ENCODE peak calls at places on chromosomes 12 and 14, in five cellular contexts. One of them, this sample, is unnamed. For H3K4me1, the result is how much of the 10 kb centered on the place peaks cover.

GRCh38 chr14:23294734-23295561 is 7.7 kb downstream of the PPP1R3E start:
- DNase-seq in tibial artery: no peak
- DNase-seq in breast epithelium: no peak
- DNase-seq in mucosa of descending colon: no peak
- DNase-seq in psoas muscle: peak
- DNase-seq in this sample: no peak

GRCh38 chr12:95506707-95507523 is 33.0 kb downstream of the METAP2 start:
- DNase-seq in tibial artery: no peak
- DNase-seq in breast epithelium: no peak
- DNase-seq in mucosa of descending colon: no peak
- DNase-seq in psoas muscle: no peak
- DNase-seq in this sample: no peak

GRCh38 chr14:89924224-89924623 is 30.3 kb downstream of the EFCAB11 start:
- DNase-seq in tibial artery: no peak
- DNase-seq in breast epithelium: no peak
- DNase-seq in mucosa of descending colon: no peak
- DNase-seq in psoas muscle: no peak
- DNase-seq in this sample: no peak

GRCh38 chr12:45725631-45726593 is 3.6 kb upstream of the ARID2 start:
- DNase-seq in tibial artery: no peak
- DNase-seq in breast epithelium: no peak
- DNase-seq in mucosa of descending colon: no peak
- DNase-seq in psoas muscle: no peak
- DNase-seq in this sample: no peak

GRCh38 chr12:26319511-26319910 is 124.1 kb downstream of the SSPN start:
- DNase-seq in tibial artery: peak
- DNase-seq in breast epithelium: peak
- DNase-seq in mucosa of descending colon: no peak
- DNase-seq in psoas muscle: peak
- DNase-seq in this sample: peak

GRCh38 chr14:104370256-104370870 is 209.2 kb upstream of the C14orf180 start:
- DNase-seq in tibial artery: no peak
- DNase-seq in breast epithelium: no peak
- DNase-seq in mucosa of descending colon: peak
- DNase-seq in psoas muscle: peak
- DNase-seq in this sample: peak

GRCh38 chr14:78917462-78917861 is 747.3 kb downstream of the NRXN3 start:
- DNase-seq in tibial artery: no peak
- DNase-seq in breast epithelium: no peak
- DNase-seq in mucosa of descending colon: no peak
- DNase-seq in psoas muscle: no peak
- DNase-seq in this sample: no peak

GRCh38 chr12:29673346-29673745 is 110.4 kb downstream of the TMTC1 start:
- DNase-seq in tibial artery: no peak
- DNase-seq in breast epithelium: no peak
- DNase-seq in mucosa of descending colon: no peak
- DNase-seq in psoas muscle: no peak
- DNase-seq in this sample: no peak

GRCh38 chr12:10031318-10031717 is 836 bp downstream of the CLEC9A start:
- DNase-seq in tibial artery: no peak
- DNase-seq in breast epithelium: no peak
- DNase-seq in mucosa of descending colon: no peak
- DNase-seq in psoas muscle: no peak
- DNase-seq in this sample: no peak

GRCh38 chr12:105226219-105226618 is 9.8 kb downstream of the APPL2 start:
- DNase-seq in tibial artery: peak
- DNase-seq in breast epithelium: no peak
- DNase-seq in mucosa of descending colon: no peak
- DNase-seq in psoas muscle: peak
- DNase-seq in this sample: no peak

GRCh38 chr12:105041186-105041585 is 43.1 kb downstream of the ALDH1L2 start:
- DNase-seq in tibial artery: no peak
- DNase-seq in breast epithelium: no peak
- DNase-seq in mucosa of descending colon: no peak
- DNase-seq in psoas muscle: no peak
- DNase-seq in this sample: no peak

GRCh38 chr12:2064078-2064507 is 11.3 kb downstream of the CACNA1C start:
- DNase-seq in tibial artery: no peak
- DNase-seq in breast epithelium: no peak
- DNase-seq in mucosa of descending colon: no peak
- DNase-seq in psoas muscle: no peak
- DNase-seq in this sample: no peak

GRCh38 chr12:11581179-11581755 is 68.2 kb upstream of the ETV6 start:
- DNase-seq in tibial artery: peak
- DNase-seq in breast epithelium: peak
- DNase-seq in mucosa of descending colon: no peak
- DNase-seq in psoas muscle: no peak
- DNase-seq in this sample: peak

GRCh38 chr12:28424965-28425364 is 234.7 kb downstream of the CCDC91 start:
- DNase-seq in tibial artery: no peak
- DNase-seq in breast epithelium: no peak
- DNase-seq in mucosa of descending colon: no peak
- DNase-seq in psoas muscle: no peak
- DNase-seq in this sample: peak

GRCh38 chr12:123390415-123391093 is 6.6 kb downstream of the KMT5A start:
- DNase-seq in tibial artery: no peak
- DNase-seq in breast epithelium: no peak
- DNase-seq in mucosa of descending colon: no peak
- DNase-seq in psoas muscle: no peak
- DNase-seq in this sample: no peak

GRCh38 chr14:22391908-22392307 is 197.1 kb downstream of the DAD1 start:
- DNase-seq in tibial artery: peak
- DNase-seq in breast epithelium: no peak
- DNase-seq in mucosa of descending colon: no peak
- DNase-seq in psoas muscle: no peak
- DNase-seq in this sample: peak

GRCh38 chr12:15404485-15404884 is 82.2 kb downstream of the PTPRO start:
- DNase-seq in tibial artery: no peak
- DNase-seq in breast epithelium: no peak
- DNase-seq in mucosa of descending colon: no peak
- DNase-seq in psoas muscle: no peak
- DNase-seq in this sample: no peak

GRCh38 chr12:98002887-98003493 is 512.4 kb upstream of the TMPO start:
- DNase-seq in tibial artery: peak
- DNase-seq in breast epithelium: no peak
- DNase-seq in mucosa of descending colon: no peak
- DNase-seq in psoas muscle: no peak
- DNase-seq in this sample: no peak

GRCh38 chr14:78325911-78326310 is 155.7 kb downstream of the NRXN3 start:
- DNase-seq in tibial artery: no peak
- DNase-seq in breast epithelium: no peak
- DNase-seq in mucosa of descending colon: no peak
- DNase-seq in psoas muscle: no peak
- DNase-seq in this sample: no peak

GRCh38 chr14:52325126-52325525 is 11.0 kb downstream of the PTGER2 start:
- DNase-seq in tibial artery: no peak
- DNase-seq in breast epithelium: no peak
- DNase-seq in mucosa of descending colon: no peak
- DNase-seq in psoas muscle: no peak
- DNase-seq in this sample: no peak

GRCh38 chr12:8664228-8664963 is 1.8 kb upstream of the MFAP5 start:
- DNase-seq in tibial artery: peak
- DNase-seq in breast epithelium: no peak
- DNase-seq in mucosa of descending colon: no peak
- DNase-seq in psoas muscle: peak
- DNase-seq in this sample: peak

GRCh38 chr14:105617201-105617777 is 90.9 kb downstream of the TMEM121 start:
- DNase-seq in tibial artery: no peak
- DNase-seq in breast epithelium: peak
- DNase-seq in mucosa of descending colon: no peak
- DNase-seq in psoas muscle: no peak
- DNase-seq in this sample: no peak

GRCh38 chr14:46782281-46782680 is 130.7 kb upstream of the RPL10L start:
- DNase-seq in tibial artery: no peak
- DNase-seq in breast epithelium: no peak
- DNase-seq in mucosa of descending colon: no peak
- DNase-seq in psoas muscle: no peak
- DNase-seq in this sample: no peak

GRCh38 chr12:116406529-116406928 is 129.0 kb upstream of the MED13L start:
- DNase-seq in tibial artery: peak
- DNase-seq in breast epithelium: peak
- DNase-seq in mucosa of descending colon: peak
- DNase-seq in psoas muscle: peak
- DNase-seq in this sample: peak

GRCh38 chr14:104557086-104557485 is 22.5 kb upstream of the C14orf180 start:
- DNase-seq in tibial artery: no peak
- DNase-seq in breast epithelium: no peak
- DNase-seq in mucosa of descending colon: peak
- DNase-seq in psoas muscle: peak
- DNase-seq in this sample: peak

GRCh38 chr12:31106101-31106803 is 32.6 kb downstream of the DDX11 start:
- DNase-seq in tibial artery: no peak
- DNase-seq in breast epithelium: no peak
- DNase-seq in mucosa of descending colon: no peak
- DNase-seq in psoas muscle: no peak
- DNase-seq in this sample: no peak

GRCh38 chr12:104457746-104458644 is 1.2 kb downstream of the CHST11 start:
- DNase-seq in tibial artery: peak
- DNase-seq in breast epithelium: no peak
- DNase-seq in mucosa of descending colon: peak
- DNase-seq in psoas muscle: peak
- DNase-seq in this sample: peak

GRCh38 chr12:67047634-67048033 is 221.5 kb upstream of the CAND1 start:
- DNase-seq in tibial artery: no peak
- DNase-seq in breast epithelium: no peak
- DNase-seq in mucosa of descending colon: no peak
- DNase-seq in psoas muscle: no peak
- DNase-seq in this sample: no peak

GRCh38 chr12:63782466-63782865 is 2.8 kb downstream of the RXYLT1 start:
- DNase-seq in tibial artery: no peak
- DNase-seq in breast epithelium: no peak
- DNase-seq in mucosa of descending colon: no peak
- DNase-seq in psoas muscle: no peak
- DNase-seq in this sample: no peak

GRCh38 chr14:104900639-104901512 is 23.8 kb upstream of the PLD4 start:
- DNase-seq in tibial artery: no peak
- DNase-seq in breast epithelium: no peak
- DNase-seq in mucosa of descending colon: no peak
- DNase-seq in psoas muscle: no peak
- DNase-seq in this sample: no peak

GRCh38 chr14:98226411-98226810 is 1045.6 kb downstream of the BCL11B start:
- DNase-seq in tibial artery: no peak
- DNase-seq in breast epithelium: no peak
- DNase-seq in mucosa of descending colon: no peak
- DNase-seq in psoas muscle: no peak
- DNase-seq in this sample: no peak

GRCh38 chr12:43285248-43285647 is 266.8 kb downstream of the ADAMTS20 start:
- DNase-seq in tibial artery: no peak
- DNase-seq in breast epithelium: no peak
- DNase-seq in mucosa of descending colon: no peak
- DNase-seq in psoas muscle: no peak
- DNase-seq in this sample: no peak

GRCh38 chr14:51185754-51186153 is 54.3 kb upstream of the TMX1 start:
- DNase-seq in tibial artery: no peak
- DNase-seq in breast epithelium: no peak
- DNase-seq in mucosa of descending colon: no peak
- DNase-seq in psoas muscle: no peak
- DNase-seq in this sample: no peak

GRCh38 chr12:53590661-53591060 is 35.5 kb downstream of the ATF7 start:
- DNase-seq in tibial artery: no peak
- DNase-seq in breast epithelium: no peak
- DNase-seq in mucosa of descending colon: no peak
- DNase-seq in psoas muscle: no peak
- DNase-seq in this sample: no peak
- H3K4me1 ChIP-seq in tibial artery: half or more
- H3K4me1 ChIP-seq in breast epithelium: under half
- H3K4me1 ChIP-seq in mucosa of descending colon: under half
- H3K4me1 ChIP-seq in psoas muscle: under half
- H3K4me1 ChIP-seq in this sample: half or more

GRCh38 chr14:49972840-49973239 is 80.0 kb downstream of the ARF6 start:
- DNase-seq in tibial artery: peak
- DNase-seq in breast epithelium: no peak
- DNase-seq in mucosa of descending colon: peak
- DNase-seq in psoas muscle: no peak
- DNase-seq in this sample: no peak
- H3K4me1 ChIP-seq in tibial artery: half or more
- H3K4me1 ChIP-seq in breast epithelium: under half
- H3K4me1 ChIP-seq in mucosa of descending colon: half or more
- H3K4me1 ChIP-seq in psoas muscle: under half
- H3K4me1 ChIP-seq in this sample: under half

GRCh38 chr12:772056-772697 is 19.8 kb downstream of the WNK1 start:
- DNase-seq in tibial artery: no peak
- DNase-seq in breast epithelium: no peak
- DNase-seq in mucosa of descending colon: no peak
- DNase-seq in psoas muscle: no peak
- DNase-seq in this sample: no peak
- H3K4me1 ChIP-seq in tibial artery: half or more
- H3K4me1 ChIP-seq in breast epithelium: under half
- H3K4me1 ChIP-seq in mucosa of descending colon: under half
- H3K4me1 ChIP-seq in psoas muscle: half or more
- H3K4me1 ChIP-seq in this sample: half or more

DNA sequence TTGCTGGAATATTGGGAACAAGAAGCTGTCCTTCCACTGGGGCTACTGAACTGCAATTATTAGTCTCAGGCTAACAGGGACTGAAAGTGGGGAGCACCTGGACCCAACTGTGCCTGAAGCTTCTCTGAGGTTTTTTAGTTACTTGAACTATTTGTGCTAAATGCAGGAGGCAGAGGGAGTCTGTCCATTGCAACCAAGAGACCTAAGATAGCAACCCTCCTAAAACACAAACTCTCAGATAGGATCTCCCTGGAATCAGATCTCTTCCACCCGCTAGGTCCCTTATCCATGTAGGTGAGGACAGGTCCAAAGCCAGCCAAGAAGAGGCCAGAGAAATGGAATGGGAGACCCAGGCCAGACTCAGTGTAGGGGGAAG is 58.1 kb downstream of the NCOR2 start:
- DNase-seq in tibial artery: no peak
- DNase-seq in breast epithelium: no peak
- DNase-seq in mucosa of descending colon: no peak
- DNase-seq in psoas muscle: no peak
- DNase-seq in this sample: no peak
- H3K4me1 ChIP-seq in tibial artery: half or more
- H3K4me1 ChIP-seq in breast epithelium: under half
- H3K4me1 ChIP-seq in mucosa of descending colon: under half
- H3K4me1 ChIP-seq in psoas muscle: half or more
- H3K4me1 ChIP-seq in this sample: half or more